ENCODE peak calls at places on chromosome 6, in seven cellular contexts. O, K, D, W, T, S and A are unnamed samples.

GRCh38 chr6:68880050-68880449 is 245.0 kb downstream of the ADGRB3 start:
- DNase-seq in D (no peak), W (no peak), S (no peak), T (no peak), O (no peak), K (no peak), A (no peak)

GRCh38 chr6:15349379-15349778 is 103.5 kb downstream of the JARID2 start:
- DNase-seq in K (no peak), T (no peak), O (no peak), S (no peak), W (no peak), D (no peak), A (no peak)

GRCh38 chr6:33983721-33984465 is 162.0 kb downstream of the GRM4 start:
- DNase-seq in K (no peak), T (peak), S (no peak), O (no peak), W (no peak), D (no peak), A (no peak)

GRCh38 chr6:106514281-106514885 is 114.9 kb downstream of the RTN4IP1 start:
- DNase-seq in K (no peak), D (no peak), T (no peak), O (no peak), S (no peak), W (no peak), A (no peak)

GRCh38 chr6:142783499-142783898 is 161.5 kb downstream of the HIVEP2 start:
- DNase-seq in W (no peak), K (no peak), D (no peak), T (no peak), S (peak), O (no peak), A (no peak)

GRCh38 chr6:128327890-128328289 is 192.5 kb downstream of the PTPRK start:
- DNase-seq in S (no peak), W (no peak), T (no peak), D (peak), K (no peak), O (no peak), A (no peak)

GRCh38 chr6:71291991-71292390 is 3.4 kb downstream of the OGFRL1 start:
- DNase-seq in K (no peak), D (no peak), W (no peak), S (no peak), O (no peak), T (no peak), A (no peak)

GRCh38 chr6:107386340-107386739 is 73.0 kb downstream of the PDSS2 start:
- DNase-seq in O (no peak), W (no peak), K (no peak), D (no peak), T (no peak), S (no peak), A (no peak)

GRCh38 chr6:11585426-11586016 is 48.0 kb downstream of the TMEM170B start:
- DNase-seq in S (no peak), W (no peak), O (peak), K (no peak), T (no peak), D (peak), A (no peak)

GRCh38 chr6:21479140-21479539 is 114.4 kb upstream of the SOX4 start:
- DNase-seq in W (no peak), S (no peak), K (no peak), T (no peak), D (no peak), O (no peak), A (no peak)

GRCh38 chr6:11766589-11767450 is 11.8 kb downstream of the ADTRP start:
- DNase-seq in S (peak), W (no peak), T (no peak), K (no peak), O (peak), D (no peak), A (no peak)

GRCh38 chr6:14827366-14827765 is 418.5 kb upstream of the JARID2 start:
- DNase-seq in T (no peak), K (no peak), O (no peak), D (no peak), W (no peak), S (no peak), A (no peak)

GRCh38 chr6:21386744-21387143 is 206.8 kb upstream of the SOX4 start:
- DNase-seq in K (no peak), W (no peak), O (no peak), D (no peak), S (no peak), T (no peak), A (no peak)

GRCh38 chr6:18350728-18351127 is 36.4 kb upstream of the RNF144B start:
- DNase-seq in O (no peak), T (no peak), W (no peak), D (peak), S (no peak), K (no peak), A (no peak)

GRCh38 chr6:27293436-27294152 is 18.5 kb downstream of the POM121L2 start:
- DNase-seq in D (peak), W (no peak), S (no peak), T (no peak), K (no peak), O (no peak), A (no peak)

GRCh38 chr6:56995347-56995746 is 40.4 kb downstream of the BEND6 start:
- DNase-seq in D (no peak), K (no peak), T (no peak), W (no peak), O (peak), S (no peak), A (no peak)

GRCh38 chr6:7152467-7152866 is 44.7 kb downstream of the RREB1 start:
- DNase-seq in O (no peak), S (no peak), W (no peak), T (no peak), K (no peak), D (peak), A (no peak)

GRCh38 chr6:21190701-21191588 is 402.6 kb upstream of the SOX4 start:
- DNase-seq in O (no peak), W (no peak), S (no peak), K (no peak), D (peak), T (no peak), A (no peak)

GRCh38 chr6:15336905-15337583 is 91.2 kb downstream of the JARID2 start:
- DNase-seq in K (no peak), W (no peak), O (no peak), T (no peak), S (no peak), D (no peak), A (no peak)

GRCh38 chr6:161418458-161418945 is 144.6 kb upstream of the AGPAT4 start:
- DNase-seq in D (peak), K (no peak), O (peak), S (peak), T (no peak), W (no peak), A (no peak)

GRCh38 chr6:111987295-111987694 is 66.6 kb upstream of the CCN6 start:
- DNase-seq in W (no peak), S (no peak), O (peak), T (no peak), D (no peak), K (no peak), A (no peak)

GRCh38 chr6:142926494-142927273 is 18.3 kb downstream of the HIVEP2 start:
- DNase-seq in D (peak), K (peak), T (peak), O (peak), W (peak), S (no peak), A (peak)

GRCh38 chr6:98657764-98658163 is 176.6 kb upstream of the POU3F2 start:
- DNase-seq in T (no peak), O (peak), W (peak), K (no peak), D (peak), S (no peak), A (no peak)

GRCh38 chr6:74087898-74088297 is 391.9 kb downstream of the CD109 start:
- DNase-seq in W (no peak), K (no peak), T (no peak), S (no peak), O (no peak), D (peak), A (no peak)

GRCh38 chr6:134115715-134116074 is 63.3 kb upstream of the SLC2A12 start:
- DNase-seq in S (no peak), W (no peak), K (no peak), O (no peak), D (no peak), T (no peak), A (no peak)

GRCh38 chr6:31736026-31736767 is at the start of gene CLIC1:
- DNase-seq in T (peak), S (no peak), O (peak), W (peak), D (peak), K (peak), A (peak)

GRCh38 chr6:101393291-101394251 is at the start of gene GRIK2:
- DNase-seq in W (peak), T (no peak), K (no peak), D (no peak), O (peak), S (no peak), A (no peak)

GRCh38 chr6:69308584-69308983 is 488.2 kb downstream of the LMBRD1 start:
- DNase-seq in D (no peak), W (no peak), S (no peak), K (no peak), O (no peak), T (no peak), A (no peak)

GRCh38 chr6:3421763-3422456 is 34.9 kb downstream of the SLC22A23 start:
- DNase-seq in S (no peak), W (no peak), D (peak), T (no peak), K (no peak), O (peak), A (no peak)

GRCh38 chr6:148831064-148831463 is 84.2 kb downstream of the UST start:
- DNase-seq in W (no peak), T (no peak), D (no peak), S (no peak), K (no peak), O (no peak), A (no peak)

GRCh38 chr6:19719691-19720127 is 117.5 kb upstream of the ID4 start:
- DNase-seq in O (no peak), K (no peak), W (no peak), D (no peak), T (no peak), S (peak), A (no peak)

GRCh38 chr6:31249184-31249583 is 22.7 kb downstream of the HLA-C start:
- DNase-seq in K (no peak), W (no peak), D (no peak), T (no peak), S (no peak), O (no peak), A (no peak)

GRCh38 chr6:108872001-108872974 is 24.1 kb downstream of the ARMC2 start:
- DNase-seq in D (no peak), S (no peak), K (no peak), W (no peak), T (no peak), O (no peak), A (no peak)

GRCh38 chr6:157595768-157596167 is 214.8 kb downstream of the ZDHHC14 start:
- DNase-seq in T (no peak), O (no peak), S (no peak), W (no peak), K (no peak), D (no peak), A (no peak)

GRCh38 chr6:18277181-18278006 is 13.1 kb upstream of the DEK start:
- DNase-seq in W (no peak), T (no peak), K (no peak), S (no peak), D (no peak), O (no peak), A (no peak)